ENCODE peak calls at places on chromosomes 11 and 22, in eight cellular contexts. G, F, Q, T, K, I, P and A are unnamed samples.

GRCh38 chr22:49628351-49629023 is 199.2 kb downstream of the BRD1 start:
- DNase-seq in G (no peak), F (no peak), Q (peak; percentile 96), T (no peak), K (no peak), I (no peak), P (no peak), A (no peak)

GRCh38 chr11:132131962-132132361 is 761.5 kb downstream of the NTM start:
- DNase-seq in G (no peak), F (no peak), Q (no peak), T (no peak), K (no peak), I (no peak), P (no peak), A (no peak)

GRCh38 chr22:46612904-46613605 is 7.1 kb upstream of the GRAMD4 start:
- DNase-seq in G (no peak), F (no peak), Q (no peak), T (no peak), K (no peak), I (no peak), P (no peak), A (peak; percentile 69)

GRCh38 chr11:65778901-65779668 is 1.7 kb downstream of the AP5B1 start:
- DNase-seq in G (no peak), F (no peak), Q (no peak), T (no peak), K (no peak), I (no peak), P (no peak), A (peak; percentile 17)

GRCh38 chr11:16893456-16894076 is 120.6 kb downstream of the PLEKHA7 start:
- DNase-seq in G (no peak), F (no peak), Q (no peak), T (no peak), K (no peak), I (no peak), P (no peak), A (no peak)

GRCh38 chr22:43201486-43202219 is 14.7 kb upstream of the TTLL12 start:
- DNase-seq in G (no peak), F (no peak), Q (no peak), T (no peak), K (no peak), I (no peak), P (no peak), A (no peak)

GRCh38 chr22:39662677-39663034 is 92.1 kb downstream of the CACNA1I start:
- DNase-seq in G (no peak), F (no peak), Q (no peak), T (no peak), K (no peak), I (no peak), P (no peak), A (no peak)

GRCh38 chr11:1238767-1239595 is 16.1 kb downstream of the MUC5B start:
- DNase-seq in G (no peak), F (no peak), Q (no peak), T (no peak), K (no peak), I (no peak), P (no peak), A (peak; percentile 84)

GRCh38 chr22:32080904-32081303 is 37.8 kb downstream of the SLC5A1 start:
- DNase-seq in G (peak; percentile 6), F (no peak), Q (peak; percentile 12), T (no peak), K (no peak), I (peak; percentile 44), P (peak; percentile 73), A (peak; percentile 37)

GRCh38 chr11:122517403-122518379 is 137.8 kb upstream of the UBASH3B start:
- DNase-seq in G (no peak), F (no peak), Q (no peak), T (no peak), K (no peak), I (no peak), P (no peak), A (no peak)

GRCh38 chr22:37228106-37229011 is 15.7 kb downstream of the RAC2 start:
- DNase-seq in G (no peak), F (no peak), Q (no peak), T (no peak), K (no peak), I (peak; percentile 73), P (peak; percentile 74), A (no peak)

GRCh38 chr11:56513280-56513679 is 22.1 kb upstream of the OR5M8 start:
- DNase-seq in G (no peak), F (no peak), Q (no peak), T (no peak), K (no peak), I (no peak), P (no peak), A (no peak)

GRCh38 chr11:2077061-2077802 is 62.0 kb downstream of the IGF2 start:
- DNase-seq in G (no peak), F (no peak), Q (no peak), T (no peak), K (no peak), I (peak; percentile 84), P (peak; percentile 38), A (no peak)

GRCh38 chr22:27578937-27579617 is 222.5 kb downstream of the MN1 start:
- DNase-seq in G (no peak), F (no peak), Q (no peak), T (no peak), K (no peak), I (peak; percentile 23), P (peak; percentile 77), A (no peak)

GRCh38 chr11:130725417-130726233 is 190.7 kb downstream of the SNX19 start:
- DNase-seq in G (no peak), F (no peak), Q (no peak), T (no peak), K (no peak), I (peak; percentile 71), P (no peak), A (no peak)

DNA sequence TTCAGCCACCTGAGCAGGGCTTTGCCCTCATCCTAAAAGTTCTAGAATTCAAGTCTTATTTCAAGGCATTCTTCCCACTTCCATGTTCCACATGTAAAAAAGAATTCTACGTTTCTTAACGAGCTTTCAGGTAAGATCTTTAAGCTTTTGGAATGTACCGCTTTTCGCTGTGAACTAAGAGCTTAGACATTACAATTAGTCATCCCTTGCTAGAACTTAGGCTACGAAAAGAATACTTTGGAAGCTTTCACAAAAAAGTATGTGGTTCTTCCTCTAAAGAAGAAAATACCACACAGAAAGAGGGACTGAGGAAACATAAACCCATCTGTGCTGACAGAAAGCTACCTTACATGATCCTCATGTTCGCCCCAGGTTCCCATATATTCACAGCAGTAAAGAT is 1.9 kb downstream of the NUMA1 start:
- DNase-seq in G (no peak), F (no peak), Q (no peak), T (no peak), K (no peak), I (peak; percentile 64), P (no peak), A (no peak)
- H3K4me3 ChIP-seq in G (peak overlapping the region; percentile 73), F (no peak overlapping the region), Q (no peak overlapping the region), T (no peak overlapping the region), K (no peak overlapping the region), I (peak overlapping the region; percentile 92), P (no peak overlapping the region), A (no peak overlapping the region)

DNA sequence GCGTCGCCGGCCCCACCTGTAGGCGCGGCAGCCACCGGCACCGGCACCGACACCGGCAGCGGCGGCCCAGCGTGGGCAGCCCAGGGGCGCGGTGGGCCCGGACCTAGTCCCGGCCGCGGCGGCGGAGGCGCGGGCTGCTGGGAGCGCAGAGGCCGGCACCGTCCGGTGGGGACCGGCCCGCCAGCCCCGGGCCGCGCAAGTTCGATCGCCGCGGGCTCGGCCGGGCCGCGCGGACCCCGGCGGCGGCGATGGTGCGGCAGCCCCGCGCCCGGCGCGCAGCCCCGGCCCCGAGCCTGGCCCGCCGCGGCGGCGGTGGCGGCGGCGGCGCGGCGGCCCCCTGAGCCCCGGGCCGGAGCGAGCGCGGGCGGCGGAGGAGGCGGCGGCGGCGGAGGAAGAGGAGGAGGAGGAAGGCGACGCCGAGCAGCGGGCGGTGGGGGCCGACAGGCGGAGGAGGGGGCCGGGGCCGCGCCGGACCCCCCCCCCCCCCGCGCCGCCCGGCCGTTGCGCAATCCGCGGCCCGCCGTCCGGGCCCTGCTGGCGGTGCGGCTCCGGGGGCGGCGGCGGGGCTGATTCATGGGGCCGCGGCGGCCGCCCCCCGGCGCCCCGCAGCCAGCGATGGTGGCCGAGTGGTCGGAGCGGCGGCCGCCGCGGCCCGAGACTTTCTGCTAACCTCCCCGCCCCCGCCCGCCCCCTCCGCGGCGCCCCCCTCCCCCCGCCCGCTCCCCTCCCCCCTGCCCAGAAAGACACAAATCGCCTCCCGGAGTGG is 1251.9 kb downstream of the BRD1 start:
- DNase-seq in G (no peak), F (no peak), Q (no peak), T (no peak), K (no peak), I (no peak), P (no peak), A (no peak)
- H3K4me3 ChIP-seq in G (no peak overlapping the region), F (peak overlapping the region; percentile 41), Q (peak overlapping the region; percentile 83), T (no peak overlapping the region), K (peak overlapping the region; percentile 28), I (no peak overlapping the region), P (no peak overlapping the region), A (peak overlapping the region; percentile 7)

DNA sequence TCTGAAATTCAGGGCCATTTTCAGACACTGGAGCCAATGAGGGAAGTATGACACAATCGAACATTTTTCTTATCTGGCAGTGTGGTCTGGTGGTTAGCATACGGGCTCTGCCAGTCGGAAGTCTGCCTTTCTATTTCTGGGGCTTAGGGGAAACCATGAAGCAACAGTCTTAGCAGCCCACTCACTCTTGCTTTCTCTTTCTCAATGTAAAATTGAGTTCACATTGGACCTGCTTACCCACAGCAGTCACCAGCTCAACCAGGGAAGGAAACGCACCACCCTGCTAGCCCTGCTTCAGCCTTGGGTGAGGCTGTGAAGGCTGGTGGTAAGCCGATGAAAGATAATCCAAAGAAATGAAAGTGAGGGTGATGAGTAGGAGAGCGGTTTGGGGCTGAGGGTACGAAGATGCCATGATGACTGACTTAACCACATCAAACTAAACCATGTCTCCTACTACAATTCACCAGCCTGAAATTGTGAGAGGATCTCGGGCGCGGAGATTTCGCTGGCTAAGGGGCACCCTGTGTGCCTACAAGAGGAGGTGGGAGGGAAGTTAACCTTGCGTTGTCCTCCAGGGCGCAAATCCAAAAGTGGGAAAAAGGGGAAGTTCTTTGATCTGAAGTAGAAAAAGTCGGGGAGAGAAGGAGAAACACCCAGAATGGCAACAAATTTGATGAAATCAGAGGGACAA is 2.0 kb upstream of the LMO2 start:
- DNase-seq in G (no peak), F (no peak), Q (no peak), T (no peak), K (no peak), I (peak; percentile 61), P (peak; percentile 67), A (no peak)
- H3K4me3 ChIP-seq in G (no peak overlapping the region), F (no peak overlapping the region), Q (no peak overlapping the region), T (no peak overlapping the region), K (no peak overlapping the region), I (no peak overlapping the region), P (no peak overlapping the region), A (no peak overlapping the region)

GRCh38 chr22:29964777-29965176 is 81.8 kb downstream of the MTMR3 start:
- DNase-seq in G (no peak), F (no peak), Q (no peak), T (no peak), K (no peak), I (no peak), P (no peak), A (no peak)
- H3K4me3 ChIP-seq in G (no peak overlapping the region), F (no peak overlapping the region), Q (no peak overlapping the region), T (no peak overlapping the region), K (no peak overlapping the region), I (no peak overlapping the region), P (no peak overlapping the region), A (no peak overlapping the region)

GRCh38 chr11:79173615-79174014 is 267.2 kb downstream of the TENM4 start:
- DNase-seq in G (no peak), F (peak; percentile 36), Q (no peak), T (no peak), K (peak; percentile 61), I (peak; percentile 84), P (peak; percentile 17), A (no peak)
- H3K4me3 ChIP-seq in G (no peak overlapping the region), F (peak overlapping the region; percentile 10), Q (no peak overlapping the region), T (no peak overlapping the region), K (no peak overlapping the region), I (no peak overlapping the region), P (no peak overlapping the region), A (no peak overlapping the region)